ENCODE peak calls at places on chromosomes 16 and 17, in ten cellular contexts. L is hepatic stellate cell; P is kidney tubule cell; J is activated CD4-positive, alpha-beta memory T cell treated with anti-CD3 and anti-CD28 coated beads, Interleukin-2, amount 10 ng/mL, durations not matched to agents 7 days and 5 days; C is lower lobe of right lung; O is small intestine; B is activated T-helper 2 cell treated with anti-CD3 and anti-CD28 coated beads, Interferon-gamma antibody, Interleukin-2, Interleukin-4, amounts not matched to agents 10 μg/mL and 5 μg/mL and 100 μg/mL, durations not matched to agents 14 hours and 24 hours and 36 hours; R is GM12865; H is HTR-8/SVneo; K is GM10248. M is an unnamed sample.

GRCh38 chr17:4576729-4577322 is 7.5 kb upstream of the SMTNL2 start:
- DNase-seq in L (no peak), K (no peak), P (no peak), B (no peak), C (no peak), R (no peak), H (no peak), J (no peak), O (no peak), M (no peak)

GRCh38 chr16:53600076-53600475 is 97.1 kb upstream of the AKTIP start:
- DNase-seq in L (no peak), K (no peak), B (no peak), C (no peak), O (no peak), J (no peak), P (no peak), R (no peak), H (no peak), M (no peak)

GRCh38 chr16:81956213-81956948 is 54.9 kb downstream of the SDR42E1 start:
- DNase-seq in K (no peak), B (no peak), C (peak), O (no peak), L (no peak), R (no peak), H (no peak), J (no peak), P (no peak), M (no peak)

GRCh38 chr16:67040906-67041305 is 12.0 kb downstream of the CBFB start:
- DNase-seq in C (no peak), H (no peak), O (no peak), R (no peak), K (no peak), B (no peak), J (no peak), L (no peak), P (no peak), M (no peak)

GRCh38 chr17:45925311-45925710 is 31.0 kb downstream of the MAPT start:
- DNase-seq in K (no peak), C (no peak), O (no peak), J (no peak), B (no peak), L (no peak), P (no peak), H (no peak), R (no peak), M (no peak)

GRCh38 chr17:66378296-66378695 is 75.9 kb downstream of the PRKCA start:
- DNase-seq in O (no peak), J (no peak), K (no peak), H (no peak), L (no peak), B (no peak), C (no peak), P (no peak), R (no peak), M (no peak)

GRCh38 chr16:51538707-51539604 is 387.9 kb upstream of the SALL1 start:
- DNase-seq in H (peak), J (no peak), O (no peak), C (no peak), K (no peak), L (peak), P (peak), R (no peak), B (no peak), M (no peak)

GRCh38 chr17:32445075-32445427 is 741 bp downstream of the PSMD11 start:
- DNase-seq in O (peak), C (no peak), H (peak), L (peak), K (no peak), B (no peak), R (peak), J (peak), P (peak), M (no peak)

GRCh38 chr16:12379318-12379717 is 402.8 kb downstream of the SNX29 start:
- DNase-seq in H (no peak), P (no peak), C (no peak), B (no peak), R (no peak), K (no peak), J (no peak), O (no peak), L (no peak), M (no peak)

GRCh38 chr17:43570518-43570928 is 24.4 kb upstream of the ETV4 start:
- DNase-seq in J (no peak), H (peak), O (no peak), K (no peak), L (no peak), R (no peak), C (no peak), P (peak), B (no peak), M (no peak)

GRCh38 chr16:71188956-71189712 is 41.4 kb downstream of the HYDIN start:
- DNase-seq in C (no peak), P (no peak), J (no peak), B (no peak), H (no peak), R (no peak), L (no peak), O (no peak), K (no peak), M (no peak)

GRCh38 chr16:22705799-22706198 is 108.2 kb upstream of the HS3ST2 start:
- DNase-seq in C (no peak), L (no peak), K (no peak), R (no peak), P (no peak), J (no peak), H (no peak), B (no peak), O (no peak), M (no peak)

GRCh38 chr16:27489906-27490305 is 59.8 kb downstream of the GTF3C1 start:
- DNase-seq in L (no peak), C (no peak), R (no peak), K (no peak), O (no peak), B (no peak), J (no peak), H (no peak), P (no peak), M (no peak)

GRCh38 chr16:67884-68789 is 4.3 kb downstream of the RHBDF1 start:
- DNase-seq in C (peak), P (no peak), B (no peak), R (no peak), K (no peak), H (no peak), O (no peak), J (no peak), L (peak), M (no peak)

GRCh38 chr17:66989579-66989978 is 25.1 kb downstream of the CACNG4 start:
- DNase-seq in P (no peak), H (no peak), K (no peak), B (no peak), R (no peak), L (no peak), J (no peak), O (no peak), C (no peak), M (no peak)

GRCh38 chr17:45954914-45955313 is 44.1 kb upstream of the STH start:
- DNase-seq in J (no peak), R (no peak), P (no peak), L (no peak), B (no peak), C (no peak), K (no peak), H (no peak), O (no peak), M (no peak)

GRCh38 chr17:40295471-40296457 is 8.1 kb downstream of the CDC6 start:
- DNase-seq in C (no peak), P (no peak), J (no peak), R (no peak), O (no peak), B (no peak), K (no peak), L (no peak), H (no peak), M (no peak)

GRCh38 chr16:27432600-27432957 is 30.6 kb downstream of the IL21R start:
- DNase-seq in O (no peak), J (no peak), C (no peak), L (peak), R (no peak), B (no peak), K (no peak), P (peak), H (peak), M (no peak)

M was measured in GDM1.